ENCODE peak calls at places on chromosomes 16 and 17, in four cellular contexts. Z is K562, Q is GM12878, B is HepG2. L is an unnamed sample.

GRCh38 chr17:75517277-75517865 is 1.0 kb downstream of the TSEN54 start:
- DNase-seq in B (no peak), Q (no peak), Z (no peak), L (peak)

GRCh38 chr17:17635126-17635525 is 43.6 kb upstream of the PEMT start:
- DNase-seq in B (no peak), Z (no peak), Q (no peak), L (no peak)

GRCh38 chr17:44787271-44787940 is 28.6 kb downstream of the ADAM11 start:
- DNase-seq in B (no peak), Q (no peak), Z (no peak), L (no peak)

GRCh38 chr17:61701334-61701733 is 110.3 kb upstream of the NACA2 start:
- DNase-seq in Q (no peak), B (no peak), Z (no peak), L (no peak)

GRCh38 chr16:14351647-14352046 is 278.4 kb downstream of the PARN start:
- DNase-seq in B (peak), Z (no peak), Q (no peak), L (no peak)

GRCh38 chr17:78358538-78359215 is 1.2 kb downstream of the SOCS3 start:
- DNase-seq in B (no peak), Q (no peak), Z (no peak), L (peak)

GRCh38 chr17:35210741-35211140 is 16.5 kb upstream of the SLC35G3 start:
- DNase-seq in B (no peak), Q (no peak), Z (no peak), L (no peak)

GRCh38 chr17:7241783-7242716 is at the start of gene GABARAP:
- DNase-seq in Z (peak), B (peak), Q (peak), L (peak)

DNA sequence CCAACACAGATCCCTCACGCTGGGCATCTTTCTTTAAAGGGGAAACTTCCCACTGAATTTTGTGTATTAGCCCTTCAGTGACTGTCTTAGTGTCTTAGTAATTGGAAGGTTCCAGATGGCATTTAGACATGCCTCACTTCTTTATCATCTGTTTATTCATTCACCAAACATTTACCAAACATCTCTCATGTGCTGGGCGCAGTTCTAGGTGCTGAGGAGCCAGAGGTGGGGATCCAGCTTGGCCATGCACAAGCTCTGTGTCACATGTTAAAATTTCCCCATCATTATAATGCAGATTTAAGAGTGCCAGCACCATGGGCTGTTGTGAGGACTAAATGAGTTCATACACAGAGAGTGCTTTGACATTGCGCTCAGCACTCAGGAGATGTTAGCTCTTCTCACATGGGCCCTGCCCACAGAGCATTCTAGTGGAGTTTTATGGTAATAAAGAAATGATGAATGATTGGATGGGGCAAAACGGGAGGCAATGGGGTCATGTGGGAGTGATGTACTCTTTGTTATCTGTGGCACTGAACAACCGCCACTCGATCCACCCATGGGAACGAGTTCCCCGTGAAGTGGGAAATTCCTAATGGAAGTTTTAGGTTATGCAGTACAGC is 119.7 kb downstream of the SNX29 start:
- DNase-seq in Z (no peak), Q (no peak), B (no peak), L (no peak)
- TF ChIP-seq CREB1 in Z (no peak), Q (no peak), B (no peak), L (no peak)

GRCh38 chr16:48444574-48444973 is 59.4 kb upstream of the SIAH1 start:
- DNase-seq in Z (no peak), B (no peak), Q (no peak), L (no peak)
- TF ChIP-seq JUNB in Z (no peak), B (no peak), Q (no peak), L (no peak)

DNA sequence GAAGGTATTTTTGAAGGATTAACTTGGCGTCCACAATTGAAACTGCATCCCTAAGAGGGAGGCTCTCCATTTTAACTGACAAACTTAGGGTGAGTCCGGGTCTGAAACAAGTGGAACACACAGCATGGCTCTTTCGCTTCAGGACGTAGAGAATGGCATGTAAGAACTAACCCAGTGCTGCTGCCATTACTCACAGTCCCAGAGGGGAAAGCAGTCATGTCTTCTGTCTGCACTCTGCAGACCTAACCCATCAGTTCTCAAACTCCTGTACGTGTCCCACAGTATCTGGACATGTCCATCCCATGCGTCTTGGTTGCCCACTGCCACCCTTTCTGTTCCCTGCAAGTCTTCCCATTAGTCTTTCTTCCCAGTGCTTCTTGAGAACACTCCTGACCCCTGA is 563 bp downstream of the ST6GALNAC1 start:
- DNase-seq in Z (no peak), B (no peak), Q (no peak), L (no peak)
- H3K4me3 ChIP-seq in Z (peak), B (no peak), Q (no peak), L (no peak)

GRCh38 chr17:55289106-55289446 is 24.3 kb downstream of the HLF start:
- DNase-seq in Z (no peak), Q (no peak), B (no peak), L (no peak)

GRCh38 chr17:55290721-55291507 is 26.2 kb downstream of the HLF start:
- DNase-seq in B (no peak), Z (no peak), Q (no peak), L (no peak)

GRCh38 chr17:55288356-55289105 is 23.8 kb downstream of the HLF start:
- DNase-seq in Z (no peak), Q (no peak), B (no peak), L (no peak)

GRCh38 chr17:55292094-55292493 is 27.3 kb downstream of the HLF start:
- DNase-seq in Z (no peak), Q (no peak), B (no peak), L (no peak)

GRCh38 chr17:55289978-55290377 is 25.2 kb downstream of the HLF start:
- DNase-seq in B (no peak), Z (no peak), Q (no peak), L (no peak)
- TF ChIP-seq CREB1 in B (no peak), Z (no peak), Q (no peak), L (no peak)

GRCh38 chr16:86308514-86308913 is 201.8 kb upstream of the FOXF1 start:
- DNase-seq in B (no peak), Q (no peak), Z (no peak), L (no peak)
- TF ChIP-seq JUNB in B (no peak), Q (no peak), Z (no peak), L (no peak)